ENCODE peak calls at places on chromosomes 4 and X, in seven cellular contexts. One of them, this sample, is unnamed.

GRCh38 chrX:21821875-21822274 is 17.5 kb upstream of the MBTPS2 start:
- DNase-seq in HCT116: no peak
- DNase-seq in GM12878: no peak
- DNase-seq in K562: no peak
- DNase-seq in HepG2: peak; percentile 51
- DNase-seq in H1: no peak
- DNase-seq in SK-N-SH: no peak
- DNase-seq in this sample: no peak

GRCh38 chr4:99458911-99459447 is 23.8 kb upstream of the ADH7 start:
- DNase-seq in HCT116: no peak
- DNase-seq in GM12878: no peak
- DNase-seq in K562: no peak
- DNase-seq in HepG2: no peak
- DNase-seq in H1: no peak
- DNase-seq in SK-N-SH: no peak
- DNase-seq in this sample: no peak

GRCh38 chr4:20305976-20306375 is 54.3 kb downstream of the SLIT2 start:
- DNase-seq in HCT116: no peak
- DNase-seq in GM12878: no peak
- DNase-seq in K562: no peak
- DNase-seq in HepG2: no peak
- DNase-seq in H1: no peak
- DNase-seq in SK-N-SH: peak; percentile 40
- DNase-seq in this sample: no peak

GRCh38 chr4:61193863-61194262 is 6.3 kb upstream of the ADGRL3 start:
- DNase-seq in HCT116: no peak
- DNase-seq in GM12878: no peak
- DNase-seq in K562: no peak
- DNase-seq in HepG2: no peak
- DNase-seq in H1: no peak
- DNase-seq in SK-N-SH: no peak
- DNase-seq in this sample: no peak

GRCh38 chrX:9318761-9319160 is 146.1 kb upstream of the TBL1X start:
- DNase-seq in HCT116: no peak
- DNase-seq in GM12878: no peak
- DNase-seq in K562: no peak
- DNase-seq in HepG2: no peak
- DNase-seq in H1: no peak
- DNase-seq in SK-N-SH: no peak
- DNase-seq in this sample: no peak

GRCh38 chr4:26368685-26369084 is 47.9 kb downstream of the RBPJ start:
- DNase-seq in HCT116: no peak
- DNase-seq in GM12878: no peak
- DNase-seq in K562: no peak
- DNase-seq in HepG2: no peak
- DNase-seq in H1: no peak
- DNase-seq in SK-N-SH: no peak
- DNase-seq in this sample: no peak

GRCh38 chrX:21658746-21659145 is 616 bp upstream of the KLHL34 start:
- DNase-seq in HCT116: no peak
- DNase-seq in GM12878: no peak
- DNase-seq in K562: no peak
- DNase-seq in HepG2: no peak
- DNase-seq in H1: no peak
- DNase-seq in SK-N-SH: no peak
- DNase-seq in this sample: no peak

GRCh38 chr4:124105212-124105611 is 607.3 kb downstream of the ANKRD50 start:
- DNase-seq in HCT116: no peak
- DNase-seq in GM12878: no peak
- DNase-seq in K562: no peak
- DNase-seq in HepG2: no peak
- DNase-seq in H1: no peak
- DNase-seq in SK-N-SH: no peak
- DNase-seq in this sample: no peak

GRCh38 chrX:9204560-9204959 is 170.6 kb upstream of the FAM9B start:
- DNase-seq in HCT116: no peak
- DNase-seq in GM12878: no peak
- DNase-seq in K562: no peak
- DNase-seq in HepG2: no peak
- DNase-seq in H1: no peak
- DNase-seq in SK-N-SH: no peak
- DNase-seq in this sample: no peak

GRCh38 chr4:187491959-187492358 is 503.6 kb upstream of the ZFP42 start:
- DNase-seq in HCT116: no peak
- DNase-seq in GM12878: no peak
- DNase-seq in K562: no peak
- DNase-seq in HepG2: no peak
- DNase-seq in H1: no peak
- DNase-seq in SK-N-SH: no peak
- DNase-seq in this sample: no peak

GRCh38 chr4:98778206-98778605 is 119.8 kb upstream of the TSPAN5 start:
- DNase-seq in HCT116: no peak
- DNase-seq in GM12878: no peak
- DNase-seq in K562: no peak
- DNase-seq in HepG2: peak; percentile 87
- DNase-seq in H1: no peak
- DNase-seq in SK-N-SH: no peak
- DNase-seq in this sample: peak; percentile 30

GRCh38 chr4:6782846-6783110 is 251 bp downstream of the KIAA0232 start:
- DNase-seq in HCT116: no peak
- DNase-seq in GM12878: no peak
- DNase-seq in K562: no peak
- DNase-seq in HepG2: no peak
- DNase-seq in H1: no peak
- DNase-seq in SK-N-SH: no peak
- DNase-seq in this sample: no peak

GRCh38 chrX:148700021-148700420 is 199.6 kb downstream of the AFF2 start:
- DNase-seq in HCT116: no peak
- DNase-seq in GM12878: no peak
- DNase-seq in K562: no peak
- DNase-seq in HepG2: no peak
- DNase-seq in H1: no peak
- DNase-seq in SK-N-SH: no peak
- DNase-seq in this sample: no peak

GRCh38 chr4:82798168-82799005 is at the start of gene SCD5:
- DNase-seq in HCT116: peak; percentile 55
- DNase-seq in GM12878: no peak
- DNase-seq in K562: peak; percentile 83
- DNase-seq in HepG2: no peak
- DNase-seq in H1: peak; percentile 64
- DNase-seq in SK-N-SH: peak; percentile 86
- DNase-seq in this sample: peak; percentile 55

GRCh38 chr4:65083076-65083475 is 587.2 kb downstream of the EPHA5 start:
- DNase-seq in HCT116: no peak
- DNase-seq in GM12878: no peak
- DNase-seq in K562: no peak
- DNase-seq in HepG2: no peak
- DNase-seq in H1: no peak
- DNase-seq in SK-N-SH: no peak
- DNase-seq in this sample: no peak

GRCh38 chr4:4995103-4995761 is 24.0 kb downstream of the CYTL1 start:
- DNase-seq in HCT116: peak; percentile 54
- DNase-seq in GM12878: no peak
- DNase-seq in K562: peak; percentile 82
- DNase-seq in HepG2: peak; percentile 54
- DNase-seq in H1: peak; percentile 90
- DNase-seq in SK-N-SH: peak; percentile 81
- DNase-seq in this sample: peak; percentile 82

GRCh38 chrX:115233497-115234219 is at the start of gene LRCH2:
- DNase-seq in HCT116: no peak
- DNase-seq in GM12878: no peak
- DNase-seq in K562: no peak
- DNase-seq in HepG2: no peak
- DNase-seq in H1: peak; percentile 55
- DNase-seq in SK-N-SH: peak; percentile 86
- DNase-seq in this sample: no peak

GRCh38 chr4:176425035-176425434 is 105.3 kb downstream of the SPCS3 start:
- DNase-seq in HCT116: no peak
- DNase-seq in GM12878: no peak
- DNase-seq in K562: no peak
- DNase-seq in HepG2: no peak
- DNase-seq in H1: no peak
- DNase-seq in SK-N-SH: no peak
- DNase-seq in this sample: no peak

GRCh38 chr4:56026596-56026995 is 77.9 kb downstream of the CEP135 start:
- DNase-seq in HCT116: peak; percentile 27
- DNase-seq in GM12878: no peak
- DNase-seq in K562: no peak
- DNase-seq in HepG2: no peak
- DNase-seq in H1: no peak
- DNase-seq in SK-N-SH: no peak
- DNase-seq in this sample: no peak

DNA sequence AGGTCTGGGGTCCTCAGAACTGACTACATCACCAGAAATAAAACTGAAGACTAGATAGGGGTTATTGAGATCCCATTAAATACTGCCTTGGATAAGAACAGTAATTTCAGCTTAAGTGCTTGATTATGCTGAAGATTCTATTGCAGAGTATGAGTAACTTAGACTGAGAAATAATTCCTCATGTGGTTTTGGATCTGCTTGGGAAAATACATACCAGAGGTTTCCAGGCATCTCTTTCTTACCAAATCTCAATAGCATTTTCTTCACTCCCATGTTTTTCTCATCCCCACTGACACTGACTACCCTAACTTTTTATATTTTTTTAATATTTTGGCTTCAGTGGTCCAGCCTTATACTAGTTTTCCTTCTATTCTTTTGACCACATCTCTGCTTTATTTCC is 92.0 kb upstream of the TEX13D start:
- DNase-seq in HCT116: no peak
- DNase-seq in GM12878: no peak
- DNase-seq in K562: no peak
- DNase-seq in HepG2: no peak
- DNase-seq in H1: no peak
- DNase-seq in SK-N-SH: no peak
- DNase-seq in this sample: no peak
- TF ChIP-seq JUND in HCT116: no peak
- TF ChIP-seq JUND in GM12878: no peak
- TF ChIP-seq JUND in K562: no peak
- TF ChIP-seq JUND in HepG2: no peak
- TF ChIP-seq JUND in H1: no peak
- TF ChIP-seq JUND in SK-N-SH: no peak
- TF ChIP-seq JUND in this sample: no peak

GRCh38 chr4:139454111-139454600 is at the start of gene RAB33B:
- DNase-seq in HCT116: no peak
- DNase-seq in GM12878: no peak
- DNase-seq in K562: peak; percentile 14
- DNase-seq in HepG2: no peak
- DNase-seq in H1: no peak
- DNase-seq in SK-N-SH: no peak
- DNase-seq in this sample: no peak
- TF ChIP-seq JUND in HCT116: no peak
- TF ChIP-seq JUND in GM12878: no peak
- TF ChIP-seq JUND in K562: peak; percentile 43
- TF ChIP-seq JUND in HepG2: no peak
- TF ChIP-seq JUND in H1: no peak
- TF ChIP-seq JUND in SK-N-SH: no peak
- TF ChIP-seq JUND in this sample: no peak

DNA sequence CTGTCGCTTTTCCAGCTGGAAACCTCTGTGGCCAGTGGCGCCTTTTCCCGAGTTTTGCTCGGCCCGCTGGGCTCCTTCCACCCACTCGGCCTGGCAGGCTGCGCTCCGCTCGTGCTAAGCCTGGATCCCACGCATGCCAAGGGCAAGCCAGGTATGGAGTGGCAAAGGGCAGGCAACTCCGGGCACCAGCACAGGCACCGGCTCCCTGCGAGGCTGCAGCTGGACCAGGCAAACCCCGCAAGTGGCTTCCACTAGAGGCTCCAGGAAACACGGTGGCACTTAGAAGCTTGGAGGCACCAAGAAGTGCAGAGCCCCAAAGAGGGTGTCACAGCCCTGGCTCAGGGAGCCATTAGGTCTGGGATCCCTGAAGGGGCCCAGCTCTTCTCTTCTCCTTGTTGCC is 59.5 kb downstream of the PPA2 start:
- DNase-seq in HCT116: no peak
- DNase-seq in GM12878: no peak
- DNase-seq in K562: no peak
- DNase-seq in HepG2: no peak
- DNase-seq in H1: no peak
- DNase-seq in SK-N-SH: no peak
- DNase-seq in this sample: no peak
- TF ChIP-seq JUND in HCT116: no peak
- TF ChIP-seq JUND in GM12878: no peak
- TF ChIP-seq JUND in K562: no peak
- TF ChIP-seq JUND in HepG2: no peak
- TF ChIP-seq JUND in H1: no peak
- TF ChIP-seq JUND in SK-N-SH: no peak
- TF ChIP-seq JUND in this sample: no peak

GRCh38 chr4:140071043-140071442 is 82.9 kb downstream of the MAML3 start:
- DNase-seq in HCT116: no peak
- DNase-seq in GM12878: no peak
- DNase-seq in K562: no peak
- DNase-seq in HepG2: no peak
- DNase-seq in H1: no peak
- DNase-seq in SK-N-SH: no peak
- DNase-seq in this sample: no peak
- TF ChIP-seq JUND in HCT116: no peak
- TF ChIP-seq JUND in GM12878: no peak
- TF ChIP-seq JUND in K562: no peak
- TF ChIP-seq JUND in HepG2: no peak
- TF ChIP-seq JUND in H1: no peak
- TF ChIP-seq JUND in SK-N-SH: no peak
- TF ChIP-seq JUND in this sample: no peak

GRCh38 chr4:73978886-73979285 is 2.9 kb downstream of the PF4 start:
- DNase-seq in HCT116: no peak
- DNase-seq in GM12878: no peak
- DNase-seq in K562: no peak
- DNase-seq in HepG2: no peak
- DNase-seq in H1: no peak
- DNase-seq in SK-N-SH: no peak
- DNase-seq in this sample: no peak
- TF ChIP-seq JUND in HCT116: no peak
- TF ChIP-seq JUND in GM12878: no peak
- TF ChIP-seq JUND in K562: no peak
- TF ChIP-seq JUND in HepG2: no peak
- TF ChIP-seq JUND in H1: no peak
- TF ChIP-seq JUND in SK-N-SH: no peak
- TF ChIP-seq JUND in this sample: no peak

DNA sequence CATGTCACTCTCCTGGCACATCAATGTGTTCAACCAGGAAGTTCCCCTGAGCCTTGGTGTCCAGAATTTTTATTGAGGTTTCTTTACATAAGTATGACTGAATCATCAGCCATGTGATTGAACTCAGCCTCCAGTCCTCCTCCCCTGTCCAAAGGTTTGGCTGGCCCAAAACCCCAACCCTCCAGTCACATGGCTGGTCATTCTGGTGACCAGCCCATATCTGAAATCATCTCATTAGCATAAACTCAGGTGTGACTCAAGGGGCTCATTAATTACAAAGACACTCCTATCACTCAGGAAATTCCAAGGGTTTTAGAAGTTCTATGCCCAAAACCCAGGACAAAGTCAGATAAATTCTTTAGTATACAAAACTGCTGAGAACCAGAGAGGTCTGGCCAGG is 20.6 kb upstream of the SUPT20HL2 start:
- DNase-seq in HCT116: no peak
- DNase-seq in GM12878: no peak
- DNase-seq in K562: no peak
- DNase-seq in HepG2: no peak
- DNase-seq in H1: no peak
- DNase-seq in SK-N-SH: no peak
- DNase-seq in this sample: no peak
- TF ChIP-seq JUND in HCT116: no peak
- TF ChIP-seq JUND in GM12878: no peak
- TF ChIP-seq JUND in K562: no peak
- TF ChIP-seq JUND in HepG2: no peak
- TF ChIP-seq JUND in H1: no peak
- TF ChIP-seq JUND in SK-N-SH: no peak
- TF ChIP-seq JUND in this sample: no peak